ENCODE peak calls at places on chromosomes 11 and 22, in eight cellular contexts. I is putamen; E is aorta; F is activated CD4-positive, alpha-beta T cell treated with anti-CD3 and anti-CD28 coated beads, Interleukin-2, amount 50 U/mL, for 48 hours; U is osteocyte; J is BE2C; V is dermis blood vessel endothelial cell; O is NCI-H774. N is an unnamed sample.

GRCh38 chr11:119583585-119583984 is 145.4 kb downstream of the NECTIN1 start:
- DNase-seq in I (no peak), E (no peak), U (no peak), J (no peak), O (no peak), F (no peak), V (no peak), N (no peak)

GRCh38 chr11:28110108-28110838 is 2.1 kb downstream of the METTL15 start:
- DNase-seq in J (peak), O (peak), U (peak), F (peak), E (peak), I (peak), V (peak), N (peak)

GRCh38 chr11:31646206-31646605 is 136.6 kb downstream of the ELP4 start:
- DNase-seq in J (no peak), E (no peak), I (no peak), V (no peak), O (no peak), U (no peak), F (no peak), N (no peak)

GRCh38 chr11:3223932-3224729 is 5.5 kb upstream of the MRGPRG start:
- DNase-seq in F (no peak), J (peak), I (no peak), O (no peak), E (peak), V (no peak), U (peak), N (no peak)

GRCh38 chr22:28958611-28959010 is 75.2 kb downstream of the ZNRF3 start:
- DNase-seq in I (peak), J (no peak), F (no peak), O (no peak), V (peak), E (no peak), U (no peak), N (no peak)

GRCh38 chr11:127875076-127875475 is 712.3 kb downstream of the ETS1 start:
- DNase-seq in E (no peak), U (no peak), V (no peak), O (no peak), J (no peak), F (no peak), I (no peak), N (no peak)

GRCh38 chr11:75268626-75269366 is 28.2 kb downstream of the TPBGL start:
- DNase-seq in F (no peak), O (no peak), V (no peak), E (peak), I (no peak), U (no peak), J (peak), N (no peak)

GRCh38 chr22:19959043-19959586 is 17.5 kb upstream of the TXNRD2 start:
- DNase-seq in J (peak), E (peak), F (no peak), O (no peak), U (no peak), I (no peak), V (peak), N (no peak)

GRCh38 chr11:35083181-35084061 is 55.5 kb upstream of the CD44 start:
- DNase-seq in F (peak), O (no peak), U (peak), J (no peak), V (no peak), I (peak), E (peak), N (peak)

GRCh38 chr11:18865951-18866350 is 73.3 kb downstream of the MRGPRX1 start:
- DNase-seq in V (no peak), I (no peak), E (no peak), F (no peak), J (no peak), O (no peak), U (no peak), N (no peak)

GRCh38 chr11:69939551-69940245 is 120.5 kb upstream of the FGF3 start:
- DNase-seq in I (peak), E (peak), F (no peak), J (peak), V (no peak), O (no peak), U (no peak), N (no peak)

GRCh38 chr22:30252411-30253204 is 6.0 kb upstream of the LIF start:
- DNase-seq in J (no peak), O (no peak), I (no peak), F (no peak), E (no peak), U (no peak), V (no peak), N (no peak)

GRCh38 chr11:112221263-112221835 is 4.9 kb upstream of the PTS start:
- DNase-seq in I (no peak), U (no peak), J (no peak), E (no peak), V (peak), F (no peak), O (peak), N (no peak)

GRCh38 chr11:119853581-119854360 is 124.8 kb upstream of the NECTIN1 start:
- DNase-seq in F (no peak), V (no peak), J (no peak), U (no peak), E (no peak), I (no peak), O (no peak), N (no peak)

GRCh38 chr11:2092464-2092910 is 46.7 kb downstream of the IGF2 start:
- DNase-seq in J (no peak), O (no peak), U (no peak), F (no peak), V (no peak), E (no peak), I (no peak), N (no peak)

GRCh38 chr22:48627203-48627602 is 1200.5 kb downstream of the BRD1 start:
- DNase-seq in F (no peak), U (no peak), V (no peak), E (no peak), J (no peak), O (no peak), I (no peak), N (no peak)

GRCh38 chr11:9357041-9357440 is 27.4 kb upstream of the IPO7 start:
- DNase-seq in F (no peak), E (no peak), V (no peak), J (no peak), O (no peak), I (no peak), U (no peak), N (no peak)

GRCh38 chr11:75816561-75817239 is 1.7 kb downstream of the UVRAG start:
- DNase-seq in O (no peak), E (no peak), I (no peak), U (no peak), J (no peak), V (peak), F (no peak), N (no peak)

GRCh38 chr11:618856-619624 is 3.3 kb upstream of the IRF7 start:
- DNase-seq in F (no peak), J (no peak), O (no peak), V (no peak), E (no peak), I (no peak), U (no peak), N (no peak)

GRCh38 chr11:10356161-10356560 is 51.3 kb downstream of the ADM start:
- DNase-seq in U (no peak), F (no peak), J (no peak), E (no peak), V (no peak), O (no peak), I (no peak), N (no peak)

GRCh38 chr11:122642472-122642922 is 13.0 kb upstream of the UBASH3B start:
- DNase-seq in F (no peak), E (no peak), U (no peak), J (no peak), O (no peak), V (peak), I (no peak), N (no peak)

GRCh38 chr11:85826096-85826855 is 15.3 kb upstream of the SYTL2 start:
- DNase-seq in U (no peak), I (no peak), J (peak), F (peak), O (no peak), E (no peak), V (peak), N (peak)

GRCh38 chr22:31451709-31452571 is 37.7 kb downstream of the EIF4ENIF1 start:
- DNase-seq in F (no peak), J (no peak), O (no peak), I (no peak), E (no peak), V (peak), U (no peak), N (no peak)

GRCh38 chr11:67006029-67006884 is 16.7 kb upstream of the SYT12 start:
- DNase-seq in U (no peak), F (peak), I (peak), O (no peak), E (no peak), J (peak), V (peak), N (peak)

N was measured in stimulated activated naive CD8-positive, alpha-beta T cell treated with anti-CD3 and anti-CD28 coated beads, Interleukin-15, Interleukin-2, amounts not matched to agents 100 U/mL and 50 U/mL, for 24 hours.